ENCODE peak calls at places on chromosomes 4 and X, in seven cellular contexts. D is CD8-positive, alpha-beta T cell; S is cardiac muscle cell; N is occipital lobe; T is HT1080; O is left lung; E is NCI-H1436. F is an unnamed sample.

GRCh38 chr4:11511321-11511720 is 82.6 kb upstream of the HS3ST1 start:
- DNase-seq in D (no peak), S (no peak), N (no peak), T (no peak), O (no peak), E (no peak), F (peak)

GRCh38 chr4:177283167-177283566 is 26.5 kb upstream of the NEIL3 start:
- DNase-seq in D (no peak), S (peak), N (no peak), T (peak), O (no peak), E (no peak), F (no peak)

GRCh38 chr4:148447672-148448071 is 5.5 kb upstream of the NR3C2 start:
- DNase-seq in D (peak), S (no peak), N (no peak), T (no peak), O (no peak), E (no peak), F (no peak)

GRCh38 chrX:130770615-130771014 is 132.4 kb downstream of the ENOX2 start:
- DNase-seq in D (no peak), S (peak), N (no peak), T (peak), O (no peak), E (no peak), F (no peak)

GRCh38 chrX:130253916-130254315 is 14.8 kb downstream of the ZNF280C start:
- DNase-seq in D (no peak), S (no peak), N (no peak), T (no peak), O (no peak), E (no peak), F (peak)

GRCh38 chr4:1516261-1516660 is 110.0 kb upstream of the NKX1-1 start:
- DNase-seq in D (peak), S (no peak), N (no peak), T (no peak), O (peak), E (no peak), F (no peak)

GRCh38 chr4:54929459-54929858 is 195.9 kb downstream of the KDR start:
- DNase-seq in D (no peak), S (no peak), N (no peak), T (no peak), O (no peak), E (no peak), F (no peak)

GRCh38 chr4:155371432-155372043 is 5.2 kb downstream of the MAP9 start:
- DNase-seq in D (no peak), S (peak), N (no peak), T (peak), O (no peak), E (no peak), F (peak)

GRCh38 chrX:97026406-97026805 is 142.7 kb downstream of the RPA4 start:
- DNase-seq in D (no peak), S (peak), N (no peak), T (peak), O (no peak), E (peak), F (no peak)

GRCh38 chr4:176266026-176266425 is 3.0 kb downstream of the ASB5 start:
- DNase-seq in D (no peak), S (no peak), N (no peak), T (no peak), O (no peak), E (no peak), F (no peak)

GRCh38 chrX:1444896-1445480 is 7.7 kb downstream of the ASMTL start:
- DNase-seq in D (no peak), S (no peak), N (no peak), T (no peak), O (no peak), E (no peak), F (no peak)

GRCh38 chrX:13180807-13181206 is 136.4 kb upstream of the FAM9C start:
- DNase-seq in D (no peak), S (peak), N (no peak), T (peak), O (no peak), E (no peak), F (no peak)

GRCh38 chr4:162706051-162706450 is 460.6 kb downstream of the NAF1 start:
- DNase-seq in D (no peak), S (no peak), N (no peak), T (no peak), O (no peak), E (no peak), F (no peak)

GRCh38 chr4:151730003-151730559 is 30.7 kb downstream of the GATB start:
- DNase-seq in D (no peak), S (no peak), N (no peak), T (peak), O (no peak), E (no peak), F (no peak)

GRCh38 chr4:52111995-52112394 is 60.9 kb downstream of the SPATA18 start:
- DNase-seq in D (no peak), S (no peak), N (no peak), T (no peak), O (no peak), E (no peak), F (no peak)

GRCh38 chr4:7956306-7957112 is 16.8 kb upstream of the AFAP1 start:
- DNase-seq in D (no peak), S (peak), N (no peak), T (peak), O (no peak), E (no peak), F (no peak)

GRCh38 chr4:173528378-173529321 is 1.4 kb downstream of the HAND2 start:
- DNase-seq in D (no peak), S (peak), N (no peak), T (no peak), O (no peak), E (no peak), F (no peak)

F was measured in T-helper 2 cell.